ENCODE peak calls at places on chromosomes 13 and 19, in nine cellular contexts. Y is ascending aorta, U is substantia nigra, I is AG04450, D is mammary epithelial cell, J is heart right ventricle, H is dorsolateral prefrontal cortex, R is body of pancreas, L is psoas muscle. P is an unnamed sample.

GRCh38 chr13:106446011-106446410 is 89.5 kb downstream of the EFNB2 start:
- DNase-seq in Y (no peak), U (no peak), I (no peak), D (peak; percentile 30), J (no peak), H (no peak), R (no peak), L (no peak), P (no peak)

GRCh38 chr19:16051254-16052025 is 24.9 kb upstream of the TPM4 start:
- DNase-seq in Y (no peak), U (no peak), I (no peak), D (peak; percentile 26), J (no peak), H (no peak), R (no peak), L (no peak), P (no peak)

GRCh38 chr13:111280226-111280625 is 40.2 kb upstream of the TEX29 start:
- DNase-seq in Y (peak; percentile 56), U (no peak), I (no peak), D (no peak), J (no peak), H (no peak), R (no peak), L (no peak), P (no peak)

GRCh38 chr13:46570273-46570672 is 17.3 kb downstream of the LRCH1 start:
- DNase-seq in Y (no peak), U (no peak), I (no peak), D (no peak), J (no peak), H (no peak), R (no peak), L (no peak), P (no peak)

GRCh38 chr13:23380534-23380933 is 53.0 kb downstream of the SACS start:
- DNase-seq in Y (no peak), U (no peak), I (no peak), D (no peak), J (no peak), H (no peak), R (no peak), L (no peak), P (no peak)

GRCh38 chr19:29810504-29810871 is 1.3 kb upstream of the CCNE1 start:
- DNase-seq in Y (no peak), U (no peak), I (no peak), D (peak; percentile 81), J (no peak), H (no peak), R (peak; percentile 33), L (no peak), P (no peak)

GRCh38 chr13:34749046-34749445 is 193.0 kb upstream of the NBEA start:
- DNase-seq in Y (no peak), U (no peak), I (no peak), D (no peak), J (no peak), H (no peak), R (no peak), L (no peak), P (no peak)

GRCh38 chr13:80337011-80337688 is 3.8 kb downstream of the SPRY2 start:
- DNase-seq in Y (no peak), U (peak; percentile 6), I (no peak), D (peak; percentile 51), J (no peak), H (no peak), R (no peak), L (no peak), P (no peak)

GRCh38 chr13:72166102-72166660 is 299.2 kb upstream of the DACH1 start:
- DNase-seq in Y (no peak), U (no peak), I (no peak), D (peak; percentile 52), J (no peak), H (no peak), R (no peak), L (no peak), P (no peak)

DNA sequence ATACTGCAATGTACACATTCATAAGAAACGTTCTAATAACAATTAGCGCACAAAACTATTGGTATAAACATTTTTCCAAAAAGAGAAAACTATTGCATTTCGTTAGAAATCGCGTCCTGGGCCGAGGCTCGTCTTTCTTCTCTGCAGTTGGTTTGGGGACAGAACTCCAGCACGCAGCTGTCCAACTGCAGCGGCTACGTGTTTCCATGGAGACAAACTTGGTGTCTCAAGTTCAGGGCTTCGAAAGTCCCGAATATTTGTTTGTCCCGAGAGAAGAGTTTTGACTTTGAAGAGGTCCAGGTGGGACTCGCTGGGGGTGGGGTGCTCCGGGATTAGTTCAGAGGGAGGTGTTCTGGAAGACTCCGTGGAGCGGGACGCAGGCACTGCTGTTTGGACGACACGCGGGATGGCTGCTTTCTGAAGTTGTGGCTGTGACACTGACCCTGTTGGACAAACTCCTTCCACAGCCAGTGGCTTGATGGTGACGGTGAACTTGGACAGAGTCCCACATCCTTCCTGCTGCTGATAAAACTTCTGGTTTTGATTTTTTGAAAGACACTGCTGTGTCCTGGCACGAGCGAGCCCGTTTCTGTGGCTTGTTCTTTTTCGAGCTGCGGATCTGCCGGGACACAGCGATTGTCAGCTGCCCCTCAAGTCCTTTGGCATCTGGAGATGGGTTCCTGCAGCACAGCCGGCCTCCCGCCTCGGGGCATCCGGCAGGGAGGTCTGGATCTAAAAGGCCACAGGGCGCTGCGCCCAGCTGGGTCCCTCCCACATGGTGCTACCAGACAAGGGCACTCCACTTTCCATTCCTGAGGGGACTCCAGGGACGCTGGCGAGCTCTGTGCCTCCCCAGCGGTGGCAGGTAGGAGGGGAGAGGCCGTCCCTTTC is 15.8 kb upstream of the RANBP3 start:
- DNase-seq in Y (no peak), U (no peak), I (no peak), D (no peak), J (peak; percentile 75), H (no peak), R (no peak), L (no peak), P (no peak)
- H3K27ac ChIP-seq in Y (no peak overlapping the region), U (no peak overlapping the region), I (no peak overlapping the region), D (no peak overlapping the region), J (no peak overlapping the region), H (no peak overlapping the region), R (no peak overlapping the region), L (no peak overlapping the region), P (no peak overlapping the region)

GRCh38 chr19:19460761-19461265 is 54.5 kb downstream of the TSSK6 start:
- DNase-seq in Y (peak; percentile 79), U (no peak), I (no peak), D (no peak), J (peak; percentile 64), H (no peak), R (peak; percentile 43), L (peak; percentile 84), P (peak; percentile 62)
- H3K27ac ChIP-seq in Y (peak overlapping the region; percentile 75), U (peak overlapping the region; percentile 12), I (peak overlapping the region; percentile 85), D (no peak overlapping the region), J (peak overlapping the region; percentile 71), H (no peak overlapping the region), R (peak overlapping the region; percentile 87), L (peak overlapping the region; percentile 81), P (peak overlapping the region; percentile 12)

GRCh38 chr13:26584713-26585112 is 27.2 kb downstream of the WASF3 start:
- DNase-seq in Y (no peak), U (no peak), I (no peak), D (peak; percentile 38), J (no peak), H (no peak), R (no peak), L (no peak), P (no peak)

GRCh38 chr13:26583662-26584061 is 26.2 kb downstream of the WASF3 start:
- DNase-seq in Y (no peak), U (no peak), I (no peak), D (no peak), J (no peak), H (no peak), R (no peak), L (no peak), P (no peak)

GRCh38 chr13:26587251-26587650 is 29.8 kb downstream of the WASF3 start:
- DNase-seq in Y (no peak), U (no peak), I (no peak), D (no peak), J (no peak), H (no peak), R (no peak), L (no peak), P (no peak)

GRCh38 chr13:26589754-26590153 is 32.3 kb downstream of the WASF3 start:
- DNase-seq in Y (no peak), U (no peak), I (no peak), D (no peak), J (no peak), H (no peak), R (peak; percentile 19), L (no peak), P (peak; percentile 25)

DNA sequence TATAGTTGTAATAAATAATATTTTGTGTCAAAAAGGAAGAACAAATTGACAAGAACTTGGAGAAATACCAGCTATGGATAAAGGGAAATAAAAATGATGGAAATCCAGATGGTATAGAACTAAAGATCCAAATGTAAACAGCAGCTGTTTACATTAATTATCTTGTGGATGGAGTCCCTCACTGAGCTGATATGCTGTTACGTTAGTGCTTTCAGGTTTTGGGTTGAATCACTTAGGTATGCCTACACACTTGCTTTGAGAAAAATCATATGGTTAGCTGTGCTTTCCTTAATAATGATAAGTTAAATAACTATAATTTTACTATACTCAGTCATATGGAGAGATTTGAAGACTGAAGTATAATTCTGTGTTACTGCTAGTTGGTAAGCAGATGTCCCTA is 27.7 kb downstream of the WASF3 start:
- DNase-seq in Y (no peak), U (no peak), I (no peak), D (no peak), J (no peak), H (no peak), R (no peak), L (no peak), P (no peak)
- H3K27ac ChIP-seq in Y (no peak overlapping the region), U (no peak overlapping the region), I (no peak overlapping the region), D (no peak overlapping the region), J (no peak overlapping the region), H (no peak overlapping the region), R (no peak overlapping the region), L (no peak overlapping the region), P (no peak overlapping the region)

GRCh38 chr13:33542309-33543088 is 256.9 kb upstream of the STARD13 start:
- DNase-seq in Y (peak; percentile 100), U (peak; percentile 100), I (peak; percentile 99), D (peak; percentile 98), J (peak; percentile 99), H (peak; percentile 95), R (peak; percentile 99), L (peak; percentile 99), P (peak; percentile 99)

GRCh38 chr13:33541962-33542308 is 256.4 kb upstream of the STARD13 start:
- DNase-seq in Y (no peak), U (no peak), I (no peak), D (no peak), J (no peak), H (no peak), R (no peak), L (no peak), P (no peak)

GRCh38 chr13:33536639-33537425 is 251.3 kb upstream of the STARD13 start:
- DNase-seq in Y (no peak), U (no peak), I (peak; percentile 89), D (peak; percentile 13), J (no peak), H (no peak), R (no peak), L (no peak), P (no peak)

GRCh38 chr13:33543089-33543459 is 257.5 kb upstream of the STARD13 start:
- DNase-seq in Y (no peak), U (no peak), I (no peak), D (no peak), J (no peak), H (no peak), R (no peak), L (no peak), P (no peak)

DNA sequence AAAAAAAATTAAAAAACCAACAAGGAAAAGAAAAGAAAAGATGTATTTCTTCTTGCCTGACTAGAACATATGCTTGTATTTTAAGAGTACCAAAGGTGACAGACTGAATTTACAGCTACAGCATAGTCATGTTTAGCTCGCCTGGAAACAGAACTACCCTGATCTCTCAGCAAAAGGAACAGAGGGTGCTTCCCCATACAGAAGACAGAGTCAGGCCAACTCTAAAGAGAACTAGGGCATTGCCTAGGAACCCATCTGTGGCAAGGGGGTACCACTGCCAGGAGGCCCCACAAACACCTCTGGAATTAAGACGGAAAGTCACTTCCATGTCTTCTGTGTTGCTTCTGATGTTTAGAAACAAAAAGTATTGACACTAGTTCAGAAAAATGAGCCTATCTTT is 252.1 kb upstream of the STARD13 start:
- DNase-seq in Y (no peak), U (no peak), I (no peak), D (no peak), J (no peak), H (no peak), R (no peak), L (no peak), P (no peak)
- H3K27ac ChIP-seq in Y (peak overlapping the region; percentile 67), U (peak overlapping the region; percentile 56), I (peak overlapping the region; percentile 11), D (no peak overlapping the region), J (peak overlapping the region; percentile 12), H (peak overlapping the region; percentile 99), R (no peak overlapping the region), L (no peak overlapping the region), P (no peak overlapping the region)

P was measured in right lobe of liver.